ENCODE peak calls at places on chromosome 21, in six cellular contexts. Y, H, S, J, R and V are unnamed samples. For H3K4me1 and H3K36me3, the result is how much of the 10 kb centered on the place peaks cover.

GRCh38 chr21:35465750-35466149 is 416.6 kb upstream of the RUNX1 start:
- DNase-seq in Y (no peak), H (no peak), S (no peak), J (no peak), R (no peak), V (no peak)

GRCh38 chr21:14273736-14274538 is 58.0 kb downstream of the RBM11 start:
- DNase-seq in Y (peak), H (peak), S (no peak), J (peak), R (no peak), V (no peak)

GRCh38 chr21:38729745-38730401 is 75.9 kb upstream of the ETS2 start:
- DNase-seq in Y (no peak), H (no peak), S (no peak), J (no peak), R (no peak), V (no peak)

GRCh38 chr21:39004776-39005605 is 178.3 kb downstream of the PSMG1 start:
- DNase-seq in Y (peak), H (no peak), S (no peak), J (peak), R (no peak), V (peak)

GRCh38 chr21:27246741-27247140 is 279.9 kb upstream of the ADAMTS5 start:
- DNase-seq in Y (no peak), H (no peak), S (no peak), J (no peak), R (no peak), V (no peak)

GRCh38 chr21:36207577-36208320 is 51.1 kb downstream of the DOP1B start:
- DNase-seq in Y (peak), H (no peak), S (no peak), J (no peak), R (no peak), V (no peak)

GRCh38 chr21:39094847-39095525 is 88.3 kb downstream of the PSMG1 start:
- DNase-seq in Y (peak), H (no peak), S (no peak), J (no peak), R (no peak), V (no peak)

GRCh38 chr21:34797926-34798595 is 129.3 kb downstream of the CLIC6 start:
- DNase-seq in Y (no peak), H (no peak), S (no peak), J (no peak), R (no peak), V (no peak)

GRCh38 chr21:25555492-25555891 is 51.8 kb downstream of the MRPL39 start:
- DNase-seq in Y (no peak), H (no peak), S (no peak), J (no peak), R (no peak), V (no peak)

GRCh38 chr21:31446206-31446900 is 102.3 kb upstream of the TIAM1 start:
- DNase-seq in Y (no peak), H (no peak), S (no peak), J (no peak), R (no peak), V (no peak)

GRCh38 chr21:42527127-42527488 is 13.5 kb downstream of the SLC37A1 start:
- DNase-seq in Y (no peak), H (no peak), S (no peak), J (no peak), R (no peak), V (no peak)
- H3K4me1 ChIP-seq in Y (under half), H (under half), S (under half), J (under half), R (half or more), V (under half)

GRCh38 chr21:44405948-44406872 is 49.1 kb upstream of the LRRC3 start:
- DNase-seq in Y (peak), H (no peak), S (no peak), J (no peak), R (no peak), V (no peak)
- H3K4me3 ChIP-seq in Y (no peak), H (no peak), S (no peak), J (no peak), R (no peak), V (no peak)

GRCh38 chr21:41399401-41399800 is 26.6 kb upstream of the MX1 start:
- DNase-seq in Y (peak), H (no peak), S (no peak), J (no peak), R (no peak), V (no peak)

GRCh38 chr21:41402231-41402630 is 23.8 kb upstream of the MX1 start:
- DNase-seq in Y (no peak), H (no peak), S (no peak), J (no peak), R (no peak), V (no peak)

GRCh38 chr21:41403331-41403730 is 22.7 kb upstream of the MX1 start:
- DNase-seq in Y (no peak), H (no peak), S (no peak), J (no peak), R (no peak), V (no peak)

GRCh38 chr21:41403966-41404365 is 22.1 kb upstream of the MX1 start:
- DNase-seq in Y (no peak), H (no peak), S (no peak), J (no peak), R (no peak), V (no peak)

DNA sequence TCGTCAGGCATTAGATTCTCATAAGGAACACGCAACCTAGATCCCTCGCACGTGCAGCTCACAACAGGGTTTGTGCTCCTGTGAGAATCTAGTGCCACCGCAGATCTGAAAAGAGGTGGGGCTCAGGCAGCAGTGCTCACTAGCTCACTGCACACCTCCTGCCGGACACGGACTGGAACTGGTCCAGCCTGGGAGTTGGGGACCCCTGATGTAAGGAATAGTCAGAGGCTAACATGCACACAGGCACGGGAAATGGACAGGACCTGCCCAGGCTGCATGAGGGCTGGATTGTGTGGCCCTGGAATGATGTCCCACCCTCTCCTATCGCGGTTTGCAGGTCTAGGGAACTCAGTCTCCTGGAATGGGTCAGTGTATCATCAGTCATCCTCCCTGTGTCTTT is 23.2 kb upstream of the MX1 start:
- DNase-seq in Y (no peak), H (no peak), S (no peak), J (no peak), R (no peak), V (no peak)
- H3K36me3 ChIP-seq in Y (under half), H (under half), S (under half), J (under half), R (under half), V (under half)

GRCh38 chr21:45463871-45464270 is 58.9 kb downstream of the COL18A1 start:
- DNase-seq in Y (no peak), H (no peak), S (no peak), J (no peak), R (no peak), V (no peak)
- H3K4me1 ChIP-seq in Y (under half), H (under half), S (under half), J (under half), R (under half), V (under half)

GRCh38 chr21:16124397-16125130 is 394.8 kb downstream of the USP25 start:
- DNase-seq in Y (peak), H (no peak), S (no peak), J (no peak), R (no peak), V (peak)
- H3K4me3 ChIP-seq in Y (no peak), H (no peak), S (no peak), J (peak), R (no peak), V (peak)

GRCh38 chr21:45496151-45496967 is 45.9 kb downstream of the SLC19A1 start:
- DNase-seq in Y (no peak), H (no peak), S (no peak), J (no peak), R (no peak), V (peak)
- H3K36me3 ChIP-seq in Y (half or more), H (under half), S (under half), J (under half), R (under half), V (under half)

GRCh38 chr21:41900401-41900800 is 21.3 kb upstream of the PRDM15 start:
- DNase-seq in Y (no peak), H (no peak), S (no peak), J (no peak), R (no peak), V (no peak)

GRCh38 chr21:41897690-41898089 is 18.5 kb upstream of the PRDM15 start:
- DNase-seq in Y (no peak), H (no peak), S (no peak), J (no peak), R (no peak), V (no peak)

GRCh38 chr21:41899431-41900202 is 20.5 kb upstream of the PRDM15 start:
- DNase-seq in Y (no peak), H (no peak), S (no peak), J (no peak), R (no peak), V (no peak)

GRCh38 chr21:41897047-41897669 is 18.0 kb upstream of the PRDM15 start:
- DNase-seq in Y (no peak), H (no peak), S (no peak), J (no peak), R (no peak), V (no peak)

GRCh38 chr21:41898998-41899397 is 19.9 kb upstream of the PRDM15 start:
- DNase-seq in Y (no peak), H (no peak), S (no peak), J (no peak), R (no peak), V (no peak)
- H3K4me1 ChIP-seq in Y (under half), H (under half), S (under half), J (under half), R (under half), V (under half)

DNA sequence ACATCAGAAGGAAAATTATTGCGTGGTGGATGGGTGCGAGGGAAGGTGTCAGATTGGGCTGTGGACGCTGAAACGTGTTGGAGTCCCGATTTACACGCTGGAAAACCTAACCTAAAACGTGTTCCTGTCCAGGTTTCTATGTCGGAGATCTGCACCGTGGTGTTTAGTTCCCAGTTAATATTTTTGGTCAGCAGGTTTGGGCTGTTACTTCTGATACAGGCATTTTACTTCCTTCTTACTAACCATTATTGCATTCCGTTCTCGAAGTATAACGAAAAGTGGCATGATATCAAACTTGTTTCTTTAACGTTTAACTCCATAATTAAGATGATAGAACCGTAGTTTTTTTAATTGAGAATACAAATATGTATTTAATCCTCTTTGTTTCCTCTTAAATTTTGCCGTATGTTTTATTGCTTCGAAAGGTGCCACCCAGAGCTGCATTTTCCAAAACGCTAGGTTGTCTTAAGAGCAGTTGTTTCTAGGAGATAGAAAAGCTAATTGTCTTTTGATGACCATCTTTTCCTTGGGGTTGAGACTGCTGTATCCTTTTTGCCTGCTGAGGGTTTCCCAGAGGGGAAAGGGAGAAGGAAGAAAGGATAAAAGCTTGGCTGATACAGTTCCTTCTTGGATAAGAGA is 1.3 kb downstream of the ADARB1 start:
- DNase-seq in Y (no peak), H (no peak), S (no peak), J (no peak), R (no peak), V (no peak)
- H3K4me3 ChIP-seq in Y (peak), H (peak), S (peak), J (peak), R (peak), V (peak)

DNA sequence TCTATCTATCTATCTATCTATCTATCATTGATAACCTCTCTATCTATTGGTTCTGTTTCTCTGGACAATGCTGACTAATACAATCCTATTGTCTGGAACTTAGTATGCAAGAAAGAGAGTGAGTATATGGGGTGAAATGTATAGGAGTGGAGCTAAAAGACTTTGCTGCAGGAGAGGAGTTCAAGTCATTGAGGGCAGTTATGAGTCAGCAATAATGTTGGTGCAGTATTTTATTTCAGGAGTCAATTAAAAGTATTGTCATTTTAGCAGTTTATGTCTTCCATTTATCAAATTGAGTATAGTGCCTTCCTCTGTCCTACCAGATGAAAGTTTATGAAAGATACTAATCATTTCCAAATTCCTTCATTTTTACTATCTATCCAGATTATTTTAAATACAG is 55.8 kb downstream of the MAP3K7CL start:
- DNase-seq in Y (no peak), H (no peak), S (no peak), J (no peak), R (no peak), V (no peak)
- H3K36me3 ChIP-seq in Y (under half), H (under half), S (under half), J (under half), R (under half), V (under half)

GRCh38 chr21:41709965-41710822 is 56.7 kb downstream of the RIPK4 start:
- DNase-seq in Y (no peak), H (no peak), S (no peak), J (no peak), R (no peak), V (no peak)

GRCh38 chr21:41707231-41707988 is 59.4 kb downstream of the RIPK4 start:
- DNase-seq in Y (peak), H (no peak), S (no peak), J (no peak), R (no peak), V (no peak)

GRCh38 chr21:41711416-41712023 is 55.3 kb downstream of the RIPK4 start:
- DNase-seq in Y (no peak), H (no peak), S (no peak), J (no peak), R (no peak), V (no peak)

GRCh38 chr21:41710823-41711160 is 56.1 kb downstream of the RIPK4 start:
- DNase-seq in Y (no peak), H (no peak), S (no peak), J (no peak), R (no peak), V (no peak)

GRCh38 chr21:41709166-41709565 is 57.7 kb downstream of the RIPK4 start:
- DNase-seq in Y (no peak), H (no peak), S (no peak), J (no peak), R (no peak), V (no peak)
- H3K4me1 ChIP-seq in Y (under half), H (under half), S (under half), J (under half), R (under half), V (under half)